ENCODE peak calls at places on chromosome 17, in eight cellular contexts. B is SK-N-SH, Q is GM13977, R is right lobe of liver, L is AG09319, T is lower lobe of right lung, X is neural crest cell, D is lower leg skin. A is an unnamed sample.

GRCh38 chr17:40558300-40558584 is 7.0 kb downstream of the CCR7 start:
- DNase-seq in B (no peak), Q (peak; percentile 1), R (no peak), L (no peak), T (no peak), X (no peak), D (peak; percentile 60), A (no peak)

GRCh38 chr17:65389426-65389825 is 172.0 kb downstream of the AXIN2 start:
- DNase-seq in B (no peak), Q (no peak), R (no peak), L (no peak), T (no peak), X (no peak), D (no peak), A (no peak)

GRCh38 chr17:20234266-20234665 is 225.1 kb downstream of the SPECC1 start:
- DNase-seq in B (no peak), Q (peak; percentile 15), R (no peak), L (no peak), T (no peak), X (no peak), D (no peak), A (peak; percentile 86)

GRCh38 chr17:77693301-77693700 is 265.2 kb upstream of the TNRC6C start:
- DNase-seq in B (no peak), Q (peak; percentile 5), R (no peak), L (no peak), T (no peak), X (no peak), D (peak; percentile 76), A (no peak)

GRCh38 chr17:79887451-79887991 is 48.3 kb upstream of the CBX4 start:
- DNase-seq in B (peak; percentile 13), Q (no peak), R (no peak), L (no peak), T (no peak), X (no peak), D (no peak), A (no peak)

GRCh38 chr17:45050680-45051059 is 762 bp downstream of the DCAKD start:
- DNase-seq in B (peak; percentile 56), Q (no peak), R (no peak), L (no peak), T (no peak), X (no peak), D (no peak), A (peak; percentile 70)

GRCh38 chr17:78391843-78392242 is 13.4 kb downstream of the PGS1 start:
- DNase-seq in B (no peak), Q (no peak), R (no peak), L (no peak), T (no peak), X (no peak), D (no peak), A (no peak)

GRCh38 chr17:19664821-19665181 is 16.2 kb downstream of the ALDH3A2 start:
- DNase-seq in B (no peak), Q (no peak), R (no peak), L (no peak), T (no peak), X (no peak), D (peak; percentile 36), A (no peak)

GRCh38 chr17:50721194-50722010 is 2.0 kb downstream of the LUC7L3 start:
- DNase-seq in B (peak; percentile 56), Q (peak; percentile 61), R (no peak), L (no peak), T (no peak), X (no peak), D (no peak), A (no peak)

GRCh38 chr17:50719924-50720805 is 762 bp downstream of the LUC7L3 start:
- DNase-seq in B (no peak), Q (peak; percentile 44), R (no peak), L (no peak), T (no peak), X (no peak), D (no peak), A (no peak)

GRCh38 chr17:50715471-50715870 is 3.9 kb upstream of the LUC7L3 start:
- DNase-seq in B (no peak), Q (no peak), R (no peak), L (no peak), T (no peak), X (no peak), D (no peak), A (no peak)

GRCh38 chr17:50722746-50723145 is 3.3 kb downstream of the LUC7L3 start:
- DNase-seq in B (no peak), Q (no peak), R (no peak), L (no peak), T (no peak), X (no peak), D (no peak), A (no peak)

GRCh38 chr17:50719144-50719923 is at the start of gene LUC7L3:
- DNase-seq in B (peak; percentile 100), Q (peak; percentile 98), R (peak; percentile 95), L (peak; percentile 83), T (peak; percentile 96), X (peak; percentile 92), D (peak; percentile 98), A (peak; percentile 94)
- TF ChIP-seq CTCF in B (no peak), Q (no peak), R (no peak), L (no peak), T (no peak), X (no peak), D (no peak), A (no peak)

DNA sequence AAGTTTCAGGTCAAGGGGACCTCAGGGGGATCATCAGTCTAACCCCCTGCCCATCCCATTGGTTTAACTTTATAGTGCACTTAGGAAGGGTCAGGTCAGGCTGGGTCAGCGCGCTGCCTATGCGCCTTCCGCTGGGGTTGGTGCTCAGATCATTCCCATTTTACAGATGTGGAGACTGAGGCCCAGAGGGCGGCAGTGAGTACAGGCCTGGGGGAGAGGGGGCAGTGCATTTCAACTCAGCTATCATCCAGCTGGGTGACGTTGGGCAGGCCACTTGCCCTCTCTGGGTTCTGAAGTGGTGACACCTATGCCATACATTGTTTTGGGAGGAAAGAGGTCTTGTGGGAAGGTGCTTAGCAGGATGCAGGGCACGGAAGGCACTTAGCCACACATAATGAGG is 127.8 kb upstream of the CDC42EP4 start:
- DNase-seq in B (no peak), Q (no peak), R (no peak), L (no peak), T (no peak), X (no peak), D (no peak), A (no peak)
- TF ChIP-seq CTCF in B (no peak), Q (no peak), R (no peak), L (no peak), T (no peak), X (no peak), D (no peak), A (no peak)

DNA sequence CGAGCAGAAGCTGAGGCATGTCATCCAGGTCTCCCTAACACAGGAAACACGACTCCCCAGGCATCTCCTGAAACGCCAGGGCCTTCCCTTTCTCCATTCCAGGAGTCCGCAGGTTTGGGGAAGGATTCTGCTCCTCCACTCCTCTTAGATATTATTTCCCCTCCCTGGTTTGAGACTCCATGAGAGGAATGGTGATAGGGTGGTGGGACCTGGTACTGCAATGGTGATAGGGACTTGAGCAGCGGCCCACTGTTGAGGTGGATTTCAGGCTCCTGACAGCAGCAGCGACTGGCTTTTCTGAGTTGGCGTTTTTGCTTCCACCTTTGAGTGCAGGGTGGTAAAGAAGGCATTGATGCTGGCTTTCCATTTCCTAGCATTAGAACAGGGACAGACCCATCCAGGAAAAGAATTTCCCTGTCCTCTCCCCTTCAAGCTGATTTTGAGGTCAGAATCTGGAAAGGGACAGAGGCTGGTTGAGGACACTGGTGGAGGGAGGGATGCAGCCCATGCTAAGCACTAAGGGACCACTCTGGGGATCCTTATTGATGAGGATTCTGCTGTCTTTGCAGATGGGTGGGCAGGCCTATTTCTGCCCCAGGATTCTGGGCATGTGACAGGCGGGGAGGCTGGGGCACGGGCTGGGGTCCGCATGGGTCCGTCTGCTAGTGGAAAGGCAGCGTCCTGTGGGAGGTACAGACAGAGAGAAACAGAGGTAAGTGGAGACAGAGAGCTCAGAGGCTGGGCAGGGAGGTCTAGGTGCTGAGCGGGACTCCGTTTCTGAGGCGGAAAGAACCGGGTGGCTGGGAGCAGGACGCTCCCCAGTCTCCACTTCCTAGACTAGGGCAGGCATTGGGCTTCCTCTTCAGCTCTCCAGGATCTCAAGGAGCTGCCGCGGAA is 1.3 kb upstream of the TBX4 start:
- DNase-seq in B (no peak), Q (peak; percentile 20), R (no peak), L (no peak), T (no peak), X (no peak), D (no peak), A (no peak)
- TF ChIP-seq CTCF in B (no peak), Q (no peak), R (no peak), L (no peak), T (no peak), X (no peak), D (no peak), A (no peak)

DNA sequence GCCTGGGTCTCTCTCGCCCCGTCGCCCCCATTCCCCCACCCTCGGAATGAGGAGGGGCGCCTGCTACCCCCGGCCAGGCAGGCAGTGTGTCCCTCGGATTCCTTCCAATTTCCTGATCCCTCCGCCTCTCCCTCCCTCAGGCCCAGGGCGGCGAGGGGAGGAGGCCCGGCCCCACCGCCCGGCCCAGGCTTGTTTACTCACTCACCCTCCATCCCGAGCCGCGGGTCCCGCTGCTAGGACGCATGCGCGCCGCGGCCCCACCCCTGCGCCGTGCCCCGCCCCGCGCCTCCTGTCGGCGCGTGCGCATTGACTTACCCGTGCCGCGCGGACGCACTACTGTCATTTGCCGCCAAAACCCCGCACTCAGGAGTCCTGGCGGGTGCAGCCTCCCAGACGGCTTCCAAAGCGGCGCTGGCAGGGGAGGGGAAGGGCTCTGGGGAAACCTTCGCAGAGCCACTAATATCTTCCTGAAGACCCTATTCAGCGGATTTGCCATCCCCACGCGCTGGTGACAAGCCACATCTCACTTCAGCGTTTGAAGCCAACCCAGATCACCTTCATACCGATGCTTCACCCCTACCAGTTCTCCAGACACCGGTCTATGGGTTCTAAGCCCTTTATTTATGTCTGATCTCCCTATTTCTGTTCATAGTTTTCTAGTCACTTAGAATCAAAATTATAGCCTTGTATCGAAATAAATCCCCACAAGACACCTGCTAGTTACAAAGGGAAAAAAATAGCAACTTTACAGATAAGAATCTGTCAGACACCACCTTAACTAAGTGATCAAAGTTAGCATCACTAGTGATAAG is at the start of gene EZH1:
- DNase-seq in B (peak; percentile 100), Q (peak; percentile 99), R (peak; percentile 93), L (peak; percentile 76), T (peak; percentile 91), X (peak; percentile 91), D (peak; percentile 97), A (peak; percentile 91)
- TF ChIP-seq CTCF in B (no peak), Q (no peak), R (no peak), L (no peak), T (no peak), X (no peak), D (no peak), A (no peak)

DNA sequence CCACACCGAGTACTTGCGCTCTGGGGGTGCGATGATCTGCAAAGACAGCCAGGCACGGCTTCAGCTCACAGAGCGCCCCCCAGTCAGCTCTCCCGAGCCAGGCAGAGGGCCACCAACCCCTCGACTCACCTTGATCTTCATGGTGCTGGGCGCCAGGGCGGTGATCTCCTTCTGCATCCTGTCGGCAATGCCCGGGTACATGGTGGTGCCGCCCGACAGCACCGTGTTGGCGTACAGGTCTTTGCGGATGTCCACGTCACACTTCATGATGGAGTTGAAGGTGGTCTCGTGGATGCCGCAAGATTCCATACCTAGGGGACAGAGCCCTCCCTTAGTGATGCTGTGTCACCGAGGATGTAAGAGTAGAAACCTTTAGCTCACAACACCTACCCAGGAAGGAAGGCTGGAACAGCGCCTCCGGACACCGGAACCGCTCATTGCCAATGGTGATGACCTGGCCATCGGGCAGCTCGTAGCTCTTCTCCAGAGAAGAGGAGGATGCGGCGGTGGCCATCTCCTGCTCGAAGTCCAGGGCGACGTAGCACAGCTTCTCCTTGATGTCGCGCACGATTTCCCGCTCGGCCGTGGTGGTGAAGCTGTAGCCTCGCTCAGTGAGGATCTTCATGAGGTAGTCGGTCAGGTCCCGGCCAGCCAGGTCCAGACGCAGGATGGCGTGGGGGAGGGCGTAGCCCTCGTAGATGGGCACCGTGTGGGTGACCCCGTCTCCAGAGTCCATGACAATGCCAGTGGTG is 1.6 kb downstream of the ACTG1 start:
- DNase-seq in B (no peak), Q (no peak), R (no peak), L (no peak), T (peak; percentile 59), X (no peak), D (no peak), A (peak; percentile 68)
- TF ChIP-seq CTCF in B (no peak), Q (no peak), R (no peak), L (no peak), T (no peak), X (no peak), D (no peak), A (no peak)

A was measured in activated CD8-positive, alpha-beta T cell treated with anti-CD3 and anti-CD28 coated beads for 36 hours.